ENCODE peak calls at places on chromosome 5, in seven cellular contexts. A is CD4-positive, alpha-beta memory T cell; F is heart left ventricle; R is endodermal cell; O is neuronal stem cell; J is A673; H is mammary epithelial cell. P is an unnamed sample.

GRCh38 chr5:138632900-138633489 is 57.8 kb upstream of the HSPA9 start:
- DNase-seq in A (no peak), F (peak), R (peak), O (peak), J (peak), H (peak), P (no peak)

GRCh38 chr5:100518377-100518776 is 16.8 kb upstream of the FAM174A start:
- DNase-seq in A (no peak), F (no peak), R (peak), O (no peak), J (no peak), H (no peak), P (no peak)

GRCh38 chr5:124746252-124746915 is at the start of gene ZNF608:
- DNase-seq in A (no peak), F (no peak), R (peak), O (peak), J (peak), H (peak), P (no peak)

GRCh38 chr5:94402096-94402495 is 216.3 kb downstream of the KIAA0825 start:
- DNase-seq in A (no peak), F (no peak), R (no peak), O (no peak), J (no peak), H (no peak), P (no peak)

GRCh38 chr5:127184841-127185240 is 105.8 kb upstream of the MEGF10 start:
- DNase-seq in A (no peak), F (no peak), R (no peak), O (no peak), J (no peak), H (no peak), P (no peak)

GRCh38 chr5:138927539-138927938 is 52.4 kb upstream of the LRRTM2 start:
- DNase-seq in A (no peak), F (no peak), R (peak), O (no peak), J (no peak), H (no peak), P (no peak)

GRCh38 chr5:53109041-53109435 is 519 bp downstream of the MOCS2 start:
- DNase-seq in A (no peak), F (no peak), R (no peak), O (peak), J (peak), H (peak), P (no peak)

GRCh38 chr5:137300411-137301240 is 198.5 kb downstream of the SPOCK1 start:
- DNase-seq in A (no peak), F (no peak), R (no peak), O (no peak), J (no peak), H (peak), P (no peak)

GRCh38 chr5:65126670-65127069 is 355.1 kb downstream of the ADAMTS6 start:
- DNase-seq in A (no peak), F (no peak), R (no peak), O (no peak), J (no peak), H (no peak), P (no peak)

GRCh38 chr5:179505636-179506261 is 44.6 kb upstream of the RUFY1 start:
- DNase-seq in A (no peak), F (no peak), R (no peak), O (no peak), J (no peak), H (no peak), P (no peak)

GRCh38 chr5:68489556-68489955 is 274.0 kb downstream of the PIK3R1 start:
- DNase-seq in A (no peak), F (no peak), R (no peak), O (no peak), J (no peak), H (no peak), P (no peak)

GRCh38 chr5:142900926-142901325 is 130.7 kb downstream of the ARHGAP26 start:
- DNase-seq in A (no peak), F (no peak), R (no peak), O (no peak), J (no peak), H (peak), P (no peak)

GRCh38 chr5:167792538-167792937 is 498.9 kb upstream of the WWC1 start:
- DNase-seq in A (no peak), F (no peak), R (no peak), O (peak), J (peak), H (no peak), P (no peak)

GRCh38 chr5:178940569-178941360 is at the start of gene ZNF454:
- DNase-seq in A (no peak), F (peak), R (no peak), O (peak), J (peak), H (no peak), P (no peak)

GRCh38 chr5:135085133-135085935 is 51.3 kb upstream of the PITX1 start:
- DNase-seq in A (no peak), F (no peak), R (no peak), O (no peak), J (no peak), H (peak), P (no peak)

GRCh38 chr5:140565780-140566095 is 1.1 kb downstream of the SLC35A4 start:
- DNase-seq in A (no peak), F (no peak), R (no peak), O (no peak), J (no peak), H (no peak), P (no peak)

GRCh38 chr5:35954175-35954574 is 15.8 kb upstream of the CAPSL start:
- DNase-seq in A (no peak), F (no peak), R (peak), O (no peak), J (no peak), H (no peak), P (no peak)

GRCh38 chr5:72692273-72692672 is 124.2 kb upstream of the TNPO1 start:
- DNase-seq in A (no peak), F (no peak), R (no peak), O (no peak), J (no peak), H (no peak), P (no peak)

GRCh38 chr5:52360985-52361384 is 426.7 kb upstream of the ITGA1 start:
- DNase-seq in A (no peak), F (no peak), R (no peak), O (no peak), J (no peak), H (no peak), P (no peak)

GRCh38 chr5:134436523-134437339 is 25.1 kb upstream of the CDKN2AIPNL start:
- DNase-seq in A (peak), F (peak), R (no peak), O (no peak), J (no peak), H (peak), P (peak)

GRCh38 chr5:38060354-38060753 is 198.0 kb upstream of the EGFLAM start:
- DNase-seq in A (no peak), F (no peak), R (no peak), O (no peak), J (no peak), H (no peak), P (no peak)

GRCh38 chr5:42951847-42952411 is 88.2 kb downstream of the ANXA2R start:
- DNase-seq in A (peak), F (peak), R (no peak), O (no peak), J (no peak), H (no peak), P (peak)

GRCh38 chr5:208449-209114 is 9.4 kb downstream of the CCDC127 start:
- DNase-seq in A (no peak), F (no peak), R (no peak), O (no peak), J (no peak), H (no peak), P (no peak)

GRCh38 chr5:146042628-146043279 is 62.6 kb downstream of the PLAC8L1 start:
- DNase-seq in A (no peak), F (no peak), R (no peak), O (no peak), J (peak), H (peak), P (no peak)

DNA sequence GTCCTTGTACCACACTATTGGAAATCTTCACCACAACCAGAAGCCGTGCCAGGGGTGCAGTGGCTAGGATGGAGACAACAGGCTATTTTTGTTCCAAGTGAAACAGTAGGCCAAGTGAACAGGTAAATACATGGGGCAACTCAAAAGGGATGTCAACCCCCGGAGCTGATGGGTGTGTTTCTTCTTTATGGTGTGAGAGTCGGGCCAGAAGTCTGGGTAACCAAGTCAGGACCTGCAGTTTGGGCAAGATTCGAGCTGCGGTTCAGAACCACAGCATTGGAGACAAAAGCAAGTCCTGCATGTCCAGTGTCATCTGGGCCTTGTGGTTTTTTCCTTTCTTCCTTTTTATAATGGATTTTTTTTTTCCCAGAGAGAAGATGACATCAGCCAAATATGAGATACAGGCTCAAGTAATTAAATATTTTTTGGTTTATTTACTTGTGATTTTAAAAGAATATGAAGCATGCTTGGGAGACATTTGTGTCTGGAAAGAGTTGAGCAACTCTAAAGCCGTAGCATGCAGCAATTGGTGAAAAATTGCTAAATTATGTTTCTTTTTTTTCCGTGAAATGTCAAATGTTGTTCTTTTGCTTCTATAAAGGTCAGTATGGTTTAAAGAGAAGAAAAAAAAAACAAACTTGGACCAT is 261.6 kb downstream of the ARRDC3 start:
- DNase-seq in A (no peak), F (no peak), R (no peak), O (no peak), J (no peak), H (peak), P (no peak)
- H3K27ac ChIP-seq in A (no peak), F (peak), R (no peak), O (no peak), J (peak), H (no peak), P (no peak)

DNA sequence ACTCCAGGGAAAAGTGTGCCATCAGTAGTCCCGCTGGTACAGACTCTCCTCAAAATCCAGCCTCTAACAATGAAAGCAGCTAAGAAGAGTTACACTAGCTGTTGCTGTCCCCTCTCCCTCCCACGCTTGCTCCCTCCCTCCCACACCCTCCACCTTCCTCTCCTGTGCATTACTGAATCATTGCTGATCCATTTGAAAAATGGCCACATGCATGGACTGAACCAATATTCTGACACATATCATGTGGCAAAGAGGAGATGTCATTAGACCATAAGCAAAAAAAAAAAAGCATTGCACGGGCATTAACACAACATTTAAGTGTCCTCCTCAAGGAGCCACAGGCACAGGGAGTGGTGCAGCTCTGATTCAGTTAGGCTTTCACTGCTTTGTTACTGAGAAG is 37.9 kb downstream of the LHFPL2 start:
- DNase-seq in A (no peak), F (no peak), R (no peak), O (no peak), J (no peak), H (no peak), P (no peak)
- H3K27ac ChIP-seq in A (no peak), F (no peak), R (no peak), O (no peak), J (no peak), H (no peak), P (no peak)

GRCh38 chr5:171664489-171664888 is 121.1 kb upstream of the SMIM23 start:
- DNase-seq in A (no peak), F (no peak), R (no peak), O (no peak), J (no peak), H (no peak), P (no peak)

GRCh38 chr5:171672556-171672955 is 113.1 kb upstream of the SMIM23 start:
- DNase-seq in A (no peak), F (no peak), R (peak), O (no peak), J (no peak), H (no peak), P (no peak)

GRCh38 chr5:171666815-171667214 is 118.8 kb upstream of the SMIM23 start:
- DNase-seq in A (no peak), F (no peak), R (no peak), O (no peak), J (no peak), H (no peak), P (no peak)

GRCh38 chr5:171668097-171668412 is 117.6 kb upstream of the SMIM23 start:
- DNase-seq in A (no peak), F (no peak), R (no peak), O (no peak), J (no peak), H (no peak), P (no peak)

GRCh38 chr5:171667341-171668096 is 118.1 kb upstream of the SMIM23 start:
- DNase-seq in A (no peak), F (peak), R (peak), O (peak), J (no peak), H (peak), P (no peak)
- H3K27ac ChIP-seq in A (no peak), F (peak), R (no peak), O (peak), J (no peak), H (peak), P (no peak)

GRCh38 chr5:57716661-57717060 is 234.1 kb upstream of the ACTBL2 start:
- DNase-seq in A (no peak), F (no peak), R (no peak), O (no peak), J (no peak), H (peak), P (no peak)

GRCh38 chr5:57720656-57721055 is 238.0 kb upstream of the ACTBL2 start:
- DNase-seq in A (no peak), F (no peak), R (no peak), O (no peak), J (no peak), H (no peak), P (no peak)

GRCh38 chr5:57717555-57717954 is 234.9 kb upstream of the ACTBL2 start:
- DNase-seq in A (no peak), F (no peak), R (no peak), O (no peak), J (no peak), H (no peak), P (no peak)

GRCh38 chr5:57719216-57719615 is 236.6 kb upstream of the ACTBL2 start:
- DNase-seq in A (no peak), F (no peak), R (no peak), O (no peak), J (peak), H (no peak), P (no peak)

DNA sequence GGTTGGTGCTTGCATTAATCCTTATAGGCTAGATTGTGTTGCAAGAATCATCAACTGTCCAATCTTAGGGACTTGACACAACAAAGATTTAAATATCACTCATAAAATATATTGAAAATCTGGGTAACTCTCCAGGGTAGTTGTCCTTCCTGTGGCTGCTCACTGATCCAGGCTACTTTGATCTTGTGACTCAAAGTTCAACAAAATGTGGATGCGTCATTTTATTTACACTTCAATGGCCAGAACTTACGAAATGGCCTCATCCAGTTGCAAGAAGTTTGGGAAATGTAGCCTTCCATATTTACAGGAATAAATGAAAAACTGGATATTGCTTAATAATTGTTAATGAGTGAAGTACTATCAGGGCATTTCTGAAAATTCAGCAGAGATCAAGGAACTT is 235.5 kb upstream of the ACTBL2 start:
- DNase-seq in A (no peak), F (no peak), R (no peak), O (no peak), J (no peak), H (peak), P (no peak)
- H3K27ac ChIP-seq in A (no peak), F (no peak), R (no peak), O (no peak), J (no peak), H (no peak), P (no peak)

DNA sequence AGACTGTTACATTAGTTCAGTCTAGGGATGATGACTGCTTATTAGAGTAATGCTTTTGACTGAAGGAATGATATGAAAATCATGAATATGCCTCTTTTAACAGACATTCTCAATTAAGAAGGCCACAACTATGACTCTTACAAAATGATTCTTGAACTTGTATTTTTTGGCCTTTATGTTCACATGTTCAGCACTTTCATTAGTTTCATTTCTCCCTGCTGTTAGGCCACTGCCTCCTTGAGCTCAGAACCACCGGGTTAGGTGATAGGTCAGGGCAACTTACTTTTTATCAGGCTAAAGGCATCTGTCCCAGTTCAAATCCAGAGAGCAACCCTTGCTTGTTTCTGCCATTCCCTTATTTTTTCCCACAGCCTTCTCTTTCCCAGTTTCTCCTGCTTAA is 235.2 kb upstream of the ELL2 start:
- DNase-seq in A (no peak), F (no peak), R (no peak), O (no peak), J (no peak), H (no peak), P (no peak)
- H3K27ac ChIP-seq in A (no peak), F (no peak), R (no peak), O (no peak), J (no peak), H (no peak), P (no peak)

DNA sequence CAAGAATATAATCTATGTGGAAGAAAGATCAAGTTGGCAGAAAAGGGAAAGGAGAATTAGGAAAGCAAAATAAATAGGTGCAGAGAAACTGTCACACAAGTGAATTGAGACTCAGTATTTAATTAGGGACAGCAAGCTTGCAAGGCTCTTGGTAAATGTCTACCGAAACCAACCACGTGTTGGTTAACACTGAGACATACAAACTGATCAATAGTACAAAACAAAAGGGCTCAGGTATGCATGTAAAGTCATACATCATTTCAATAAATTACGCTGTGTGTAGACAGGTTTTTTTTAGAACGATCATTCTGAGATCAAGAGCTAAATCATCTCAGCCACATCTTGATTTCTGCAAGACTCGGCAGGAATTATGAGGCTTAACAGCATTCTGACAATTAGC is 225.4 kb downstream of the EBF1 start:
- DNase-seq in A (no peak), F (no peak), R (no peak), O (no peak), J (no peak), H (no peak), P (no peak)
- H3K27ac ChIP-seq in A (no peak), F (peak), R (no peak), O (no peak), J (no peak), H (no peak), P (no peak)

P was measured in CD4-positive, alpha-beta T cell.